ENCODE peak calls at places on chromosomes 5 and 9, in ten cellular contexts. One of them, this sample, is unnamed.

GRCh38 chr9:33159058-33159759 is 7.9 kb downstream of the B4GALT1 start:
- DNase-seq in A549: no peak
- DNase-seq in kidney: peak
- DNase-seq in OCI-LY7: peak
- DNase-seq in fibroblast of lung: no peak
- DNase-seq in astrocyte: no peak
- DNase-seq in fibroblast of pulmonary artery: peak
- DNase-seq in fibroblast of villous mesenchyme: peak
- DNase-seq in tibial artery: peak
- DNase-seq in psoas muscle: peak
- DNase-seq in this sample: no peak

GRCh38 chr5:84393969-84394368 is 9.3 kb upstream of the EDIL3 start:
- DNase-seq in psoas muscle: no peak
- DNase-seq in tibial artery: peak
- DNase-seq in astrocyte: peak
- DNase-seq in fibroblast of pulmonary artery: peak
- DNase-seq in A549: no peak
- DNase-seq in kidney: peak
- DNase-seq in fibroblast of villous mesenchyme: no peak
- DNase-seq in OCI-LY7: no peak
- DNase-seq in fibroblast of lung: peak
- DNase-seq in this sample: no peak

GRCh38 chr5:168712280-168712924 is 133.2 kb upstream of the PANK3 start:
- DNase-seq in tibial artery: peak
- DNase-seq in fibroblast of lung: peak
- DNase-seq in OCI-LY7: no peak
- DNase-seq in kidney: no peak
- DNase-seq in A549: peak
- DNase-seq in fibroblast of villous mesenchyme: peak
- DNase-seq in astrocyte: peak
- DNase-seq in fibroblast of pulmonary artery: peak
- DNase-seq in psoas muscle: no peak
- DNase-seq in this sample: peak

GRCh38 chr5:166509085-166509484 is 1782.4 kb upstream of the WWC1 start:
- DNase-seq in psoas muscle: no peak
- DNase-seq in kidney: no peak
- DNase-seq in astrocyte: no peak
- DNase-seq in fibroblast of villous mesenchyme: peak
- DNase-seq in fibroblast of pulmonary artery: peak
- DNase-seq in A549: no peak
- DNase-seq in OCI-LY7: peak
- DNase-seq in tibial artery: no peak
- DNase-seq in fibroblast of lung: peak
- DNase-seq in this sample: no peak

GRCh38 chr9:95131023-95131943 is 186.2 kb downstream of the FANCC start:
- DNase-seq in kidney: no peak
- DNase-seq in astrocyte: peak
- DNase-seq in psoas muscle: peak
- DNase-seq in fibroblast of lung: peak
- DNase-seq in fibroblast of pulmonary artery: peak
- DNase-seq in OCI-LY7: peak
- DNase-seq in fibroblast of villous mesenchyme: peak
- DNase-seq in tibial artery: peak
- DNase-seq in A549: peak
- DNase-seq in this sample: no peak

GRCh38 chr9:14911046-14911445 is 818 bp upstream of the FREM1 start:
- DNase-seq in astrocyte: no peak
- DNase-seq in OCI-LY7: no peak
- DNase-seq in fibroblast of villous mesenchyme: no peak
- DNase-seq in psoas muscle: no peak
- DNase-seq in kidney: no peak
- DNase-seq in tibial artery: no peak
- DNase-seq in fibroblast of pulmonary artery: no peak
- DNase-seq in A549: no peak
- DNase-seq in fibroblast of lung: no peak
- DNase-seq in this sample: no peak

GRCh38 chr9:115250646-115251045 is 132.7 kb upstream of the TNC start:
- DNase-seq in fibroblast of pulmonary artery: peak
- DNase-seq in fibroblast of villous mesenchyme: peak
- DNase-seq in psoas muscle: no peak
- DNase-seq in tibial artery: no peak
- DNase-seq in OCI-LY7: no peak
- DNase-seq in fibroblast of lung: peak
- DNase-seq in astrocyte: peak
- DNase-seq in kidney: no peak
- DNase-seq in A549: no peak
- DNase-seq in this sample: no peak

GRCh38 chr5:179819296-179820126 is 1.2 kb upstream of the SQSTM1 start:
- DNase-seq in OCI-LY7: peak
- DNase-seq in fibroblast of lung: peak
- DNase-seq in fibroblast of villous mesenchyme: peak
- DNase-seq in astrocyte: peak
- DNase-seq in kidney: peak
- DNase-seq in fibroblast of pulmonary artery: peak
- DNase-seq in A549: no peak
- DNase-seq in tibial artery: peak
- DNase-seq in psoas muscle: peak
- DNase-seq in this sample: no peak

GRCh38 chr5:122376305-122376704 is 64.3 kb downstream of the SNCAIP start:
- DNase-seq in fibroblast of villous mesenchyme: no peak
- DNase-seq in psoas muscle: no peak
- DNase-seq in kidney: no peak
- DNase-seq in astrocyte: no peak
- DNase-seq in fibroblast of pulmonary artery: no peak
- DNase-seq in fibroblast of lung: no peak
- DNase-seq in tibial artery: no peak
- DNase-seq in A549: no peak
- DNase-seq in OCI-LY7: no peak
- DNase-seq in this sample: no peak

GRCh38 chr9:131727184-131727785 is 12.6 kb downstream of the RAPGEF1 start:
- DNase-seq in fibroblast of pulmonary artery: peak
- DNase-seq in psoas muscle: no peak
- DNase-seq in OCI-LY7: no peak
- DNase-seq in tibial artery: peak
- DNase-seq in fibroblast of villous mesenchyme: peak
- DNase-seq in A549: no peak
- DNase-seq in astrocyte: peak
- DNase-seq in fibroblast of lung: peak
- DNase-seq in kidney: peak
- DNase-seq in this sample: no peak

GRCh38 chr5:6861667-6862066 is 148.4 kb downstream of the TENT4A start:
- DNase-seq in fibroblast of villous mesenchyme: no peak
- DNase-seq in astrocyte: no peak
- DNase-seq in kidney: no peak
- DNase-seq in A549: no peak
- DNase-seq in OCI-LY7: no peak
- DNase-seq in fibroblast of pulmonary artery: no peak
- DNase-seq in tibial artery: no peak
- DNase-seq in fibroblast of lung: no peak
- DNase-seq in psoas muscle: peak
- DNase-seq in this sample: no peak

GRCh38 chr5:83718195-83718825 is 2.3 kb downstream of the HAPLN1 start:
- DNase-seq in kidney: no peak
- DNase-seq in fibroblast of lung: peak
- DNase-seq in astrocyte: peak
- DNase-seq in tibial artery: no peak
- DNase-seq in psoas muscle: no peak
- DNase-seq in A549: peak
- DNase-seq in OCI-LY7: peak
- DNase-seq in fibroblast of pulmonary artery: peak
- DNase-seq in fibroblast of villous mesenchyme: peak
- DNase-seq in this sample: peak

GRCh38 chr9:77981907-77982306 is 49.7 kb downstream of the GNAQ start:
- DNase-seq in astrocyte: no peak
- DNase-seq in fibroblast of lung: no peak
- DNase-seq in kidney: no peak
- DNase-seq in fibroblast of pulmonary artery: no peak
- DNase-seq in fibroblast of villous mesenchyme: no peak
- DNase-seq in psoas muscle: no peak
- DNase-seq in tibial artery: no peak
- DNase-seq in OCI-LY7: no peak
- DNase-seq in A549: no peak
- DNase-seq in this sample: no peak
- H3K4me3 ChIP-seq in astrocyte: no peak
- H3K4me3 ChIP-seq in fibroblast of lung: no peak
- H3K4me3 ChIP-seq in kidney: no peak
- H3K4me3 ChIP-seq in fibroblast of pulmonary artery: no peak
- H3K4me3 ChIP-seq in fibroblast of villous mesenchyme: no peak
- H3K4me3 ChIP-seq in psoas muscle: no peak
- H3K4me3 ChIP-seq in tibial artery: no peak
- H3K4me3 ChIP-seq in OCI-LY7: no peak
- H3K4me3 ChIP-seq in A549: no peak
- H3K4me3 ChIP-seq in this sample: no peak

GRCh38 chr9:75593920-75594319 is 296.6 kb upstream of the PCSK5 start:
- DNase-seq in OCI-LY7: no peak
- DNase-seq in fibroblast of villous mesenchyme: no peak
- DNase-seq in A549: no peak
- DNase-seq in psoas muscle: no peak
- DNase-seq in tibial artery: no peak
- DNase-seq in kidney: no peak
- DNase-seq in fibroblast of pulmonary artery: no peak
- DNase-seq in astrocyte: no peak
- DNase-seq in fibroblast of lung: no peak
- DNase-seq in this sample: no peak

GRCh38 chr9:75591972-75592371 is 298.5 kb upstream of the PCSK5 start:
- DNase-seq in astrocyte: no peak
- DNase-seq in tibial artery: peak
- DNase-seq in A549: no peak
- DNase-seq in OCI-LY7: no peak
- DNase-seq in fibroblast of villous mesenchyme: no peak
- DNase-seq in fibroblast of lung: no peak
- DNase-seq in fibroblast of pulmonary artery: no peak
- DNase-seq in kidney: no peak
- DNase-seq in psoas muscle: no peak
- DNase-seq in this sample: no peak

GRCh38 chr9:75589497-75589896 is 301.0 kb upstream of the PCSK5 start:
- DNase-seq in psoas muscle: no peak
- DNase-seq in fibroblast of villous mesenchyme: no peak
- DNase-seq in fibroblast of pulmonary artery: no peak
- DNase-seq in tibial artery: no peak
- DNase-seq in kidney: no peak
- DNase-seq in A549: no peak
- DNase-seq in OCI-LY7: no peak
- DNase-seq in fibroblast of lung: no peak
- DNase-seq in astrocyte: no peak
- DNase-seq in this sample: no peak

GRCh38 chr9:75582870-75583269 is 307.6 kb upstream of the PCSK5 start:
- DNase-seq in kidney: no peak
- DNase-seq in psoas muscle: no peak
- DNase-seq in astrocyte: no peak
- DNase-seq in fibroblast of lung: no peak
- DNase-seq in fibroblast of pulmonary artery: no peak
- DNase-seq in fibroblast of villous mesenchyme: no peak
- DNase-seq in tibial artery: no peak
- DNase-seq in A549: no peak
- DNase-seq in OCI-LY7: no peak
- DNase-seq in this sample: no peak

GRCh38 chr9:75588808-75589207 is 301.7 kb upstream of the PCSK5 start:
- DNase-seq in psoas muscle: no peak
- DNase-seq in fibroblast of pulmonary artery: no peak
- DNase-seq in fibroblast of lung: no peak
- DNase-seq in astrocyte: no peak
- DNase-seq in tibial artery: no peak
- DNase-seq in A549: no peak
- DNase-seq in OCI-LY7: peak
- DNase-seq in kidney: no peak
- DNase-seq in fibroblast of villous mesenchyme: no peak
- DNase-seq in this sample: no peak
- TF ChIP-seq CTCF in psoas muscle: no peak
- TF ChIP-seq CTCF in fibroblast of pulmonary artery: no peak
- TF ChIP-seq CTCF in fibroblast of lung: no peak
- TF ChIP-seq CTCF in astrocyte: peak
- TF ChIP-seq CTCF in tibial artery: no peak
- TF ChIP-seq CTCF in A549: no peak
- TF ChIP-seq CTCF in OCI-LY7: peak
- TF ChIP-seq CTCF in kidney: no peak
- TF ChIP-seq CTCF in fibroblast of villous mesenchyme: no peak
- TF ChIP-seq CTCF in this sample: peak

GRCh38 chr9:104905931-104906330 is 22.0 kb downstream of the ABCA1 start:
- DNase-seq in OCI-LY7: no peak
- DNase-seq in fibroblast of pulmonary artery: peak
- DNase-seq in fibroblast of lung: peak
- DNase-seq in psoas muscle: no peak
- DNase-seq in tibial artery: no peak
- DNase-seq in astrocyte: peak
- DNase-seq in A549: no peak
- DNase-seq in fibroblast of villous mesenchyme: peak
- DNase-seq in kidney: no peak
- DNase-seq in this sample: no peak
- H3K4me3 ChIP-seq in OCI-LY7: no peak
- H3K4me3 ChIP-seq in fibroblast of pulmonary artery: no peak
- H3K4me3 ChIP-seq in fibroblast of lung: no peak
- H3K4me3 ChIP-seq in psoas muscle: no peak
- H3K4me3 ChIP-seq in tibial artery: no peak
- H3K4me3 ChIP-seq in astrocyte: no peak
- H3K4me3 ChIP-seq in A549: no peak
- H3K4me3 ChIP-seq in fibroblast of villous mesenchyme: no peak
- H3K4me3 ChIP-seq in kidney: no peak
- H3K4me3 ChIP-seq in this sample: no peak

GRCh38 chr5:88883566-88884434 is 816 bp upstream of the MEF2C start:
- DNase-seq in fibroblast of pulmonary artery: peak
- DNase-seq in fibroblast of villous mesenchyme: peak
- DNase-seq in A549: no peak
- DNase-seq in OCI-LY7: peak
- DNase-seq in psoas muscle: peak
- DNase-seq in tibial artery: peak
- DNase-seq in fibroblast of lung: peak
- DNase-seq in astrocyte: peak
- DNase-seq in kidney: peak
- DNase-seq in this sample: no peak
- TF ChIP-seq CTCF in fibroblast of pulmonary artery: peak
- TF ChIP-seq CTCF in fibroblast of villous mesenchyme: peak
- TF ChIP-seq CTCF in A549: no peak
- TF ChIP-seq CTCF in OCI-LY7: peak
- TF ChIP-seq CTCF in psoas muscle: no peak
- TF ChIP-seq CTCF in tibial artery: peak
- TF ChIP-seq CTCF in fibroblast of lung: no peak
- TF ChIP-seq CTCF in astrocyte: no peak
- TF ChIP-seq CTCF in kidney: no peak
- TF ChIP-seq CTCF in this sample: no peak